ENCODE peak calls at places on chromosome 21, in five cellular contexts. H is heart left ventricle, Y is AG10803, I is bronchial epithelial cell, P is mammary epithelial cell. C is an unnamed sample.

GRCh38 chr21:36080386-36080785 is 10.6 kb downstream of the CBR1 start:
- DNase-seq in H (no peak), Y (no peak), I (peak), P (peak), C (no peak)

GRCh38 chr21:38048241-38048640 is 132.0 kb upstream of the KCNJ6 start:
- DNase-seq in H (no peak), Y (no peak), I (no peak), P (no peak), C (no peak)

GRCh38 chr21:37877171-37877570 is 39.1 kb downstream of the KCNJ6 start:
- DNase-seq in H (no peak), Y (peak), I (no peak), P (peak), C (peak)

GRCh38 chr21:39125752-39126485 is 57.3 kb downstream of the PSMG1 start:
- DNase-seq in H (peak), Y (peak), I (peak), P (peak), C (peak)

GRCh38 chr21:43893536-43894205 is 28.6 kb downstream of the AGPAT3 start:
- DNase-seq in H (no peak), Y (no peak), I (peak), P (no peak), C (no peak)

GRCh38 chr21:44399151-44399954 is 45.9 kb downstream of the TRPM2 start:
- DNase-seq in H (no peak), Y (no peak), I (no peak), P (no peak), C (no peak)

GRCh38 chr21:36478207-36478701 is 1.7 kb downstream of the CLDN14 start:
- DNase-seq in H (no peak), Y (peak), I (peak), P (peak), C (peak)

GRCh38 chr21:25456672-25457071 is 150.6 kb downstream of the MRPL39 start:
- DNase-seq in H (no peak), Y (no peak), I (peak), P (peak), C (peak)

GRCh38 chr21:14560139-14560538 is 14.0 kb upstream of the SAMSN1 start:
- DNase-seq in H (no peak), Y (no peak), I (no peak), P (no peak), C (no peak)

GRCh38 chr21:34630536-34631143 is 15.7 kb upstream of the RCAN1 start:
- DNase-seq in H (no peak), Y (peak), I (peak), P (peak), C (peak)

GRCh38 chr21:35963920-35964451 is 96.3 kb downstream of the SETD4 start:
- DNase-seq in H (no peak), Y (peak), I (no peak), P (no peak), C (no peak)

GRCh38 chr21:44969965-44970755 is 30.3 kb downstream of the SLX9 start:
- DNase-seq in H (no peak), Y (peak), I (no peak), P (no peak), C (peak)

GRCh38 chr21:43771199-43771675 is 4.9 kb downstream of the CSTB start:
- DNase-seq in H (no peak), Y (no peak), I (peak), P (no peak), C (no peak)

GRCh38 chr21:36235058-36235582 is 78.5 kb downstream of the DOP1B start:
- DNase-seq in H (no peak), Y (no peak), I (peak), P (no peak), C (peak)

GRCh38 chr21:38621132-38621531 is 122.9 kb upstream of the ERG start:
- DNase-seq in H (no peak), Y (no peak), I (no peak), P (no peak), C (no peak)

GRCh38 chr21:39348040-39348354 is 891 bp downstream of the HMGN1 start:
- DNase-seq in H (no peak), Y (no peak), I (no peak), P (no peak), C (no peak)

GRCh38 chr21:44734026-44734745 is 22.8 kb upstream of the TSPEAR start:
- DNase-seq in H (no peak), Y (peak), I (no peak), P (no peak), C (no peak)

GRCh38 chr21:36686955-36687354 is 12.0 kb upstream of the SIM2 start:
- DNase-seq in H (no peak), Y (no peak), I (no peak), P (no peak), C (no peak)

GRCh38 chr21:25626752-25627151 is 12.3 kb upstream of the JAM2 start:
- DNase-seq in H (peak), Y (no peak), I (peak), P (no peak), C (peak)

GRCh38 chr21:25186278-25186677 is 421.0 kb downstream of the MRPL39 start:
- DNase-seq in H (no peak), Y (no peak), I (no peak), P (no peak), C (no peak)

GRCh38 chr21:35083246-35083645 is 34.1 kb upstream of the RUNX1 start:
- DNase-seq in H (no peak), Y (no peak), I (no peak), P (no peak), C (no peak)

GRCh38 chr21:35222021-35222420 is 172.9 kb upstream of the RUNX1 start:
- DNase-seq in H (no peak), Y (no peak), I (no peak), P (no peak), C (no peak)

GRCh38 chr21:36847189-36847588 is 119.3 kb downstream of the HLCS start:
- DNase-seq in H (no peak), Y (peak), I (peak), P (peak), C (peak)

GRCh38 chr21:37225440-37225839 is 41.7 kb downstream of the VPS26C start:
- DNase-seq in H (no peak), Y (no peak), I (no peak), P (no peak), C (no peak)

GRCh38 chr21:43935711-43936110 is 70.7 kb downstream of the AGPAT3 start:
- DNase-seq in H (no peak), Y (no peak), I (no peak), P (no peak), C (no peak)

GRCh38 chr21:44947930-44948331 is 8.1 kb downstream of the SLX9 start:
- DNase-seq in H (no peak), Y (no peak), I (no peak), P (no peak), C (no peak)

GRCh38 chr21:38927776-38928175 is 122.0 kb downstream of the ETS2 start:
- DNase-seq in H (no peak), Y (no peak), I (no peak), P (no peak), C (no peak)

GRCh38 chr21:25370311-25370744 is 237.0 kb downstream of the MRPL39 start:
- DNase-seq in H (no peak), Y (peak), I (peak), P (peak), C (peak)

GRCh38 chr21:34885125-34885524 is 164.0 kb downstream of the RUNX1 start:
- DNase-seq in H (no peak), Y (no peak), I (no peak), P (no peak), C (no peak)

GRCh38 chr21:17580319-17580718 is 32.4 kb downstream of the BTG3 start:
- DNase-seq in H (no peak), Y (no peak), I (no peak), P (no peak), C (no peak)

DNA sequence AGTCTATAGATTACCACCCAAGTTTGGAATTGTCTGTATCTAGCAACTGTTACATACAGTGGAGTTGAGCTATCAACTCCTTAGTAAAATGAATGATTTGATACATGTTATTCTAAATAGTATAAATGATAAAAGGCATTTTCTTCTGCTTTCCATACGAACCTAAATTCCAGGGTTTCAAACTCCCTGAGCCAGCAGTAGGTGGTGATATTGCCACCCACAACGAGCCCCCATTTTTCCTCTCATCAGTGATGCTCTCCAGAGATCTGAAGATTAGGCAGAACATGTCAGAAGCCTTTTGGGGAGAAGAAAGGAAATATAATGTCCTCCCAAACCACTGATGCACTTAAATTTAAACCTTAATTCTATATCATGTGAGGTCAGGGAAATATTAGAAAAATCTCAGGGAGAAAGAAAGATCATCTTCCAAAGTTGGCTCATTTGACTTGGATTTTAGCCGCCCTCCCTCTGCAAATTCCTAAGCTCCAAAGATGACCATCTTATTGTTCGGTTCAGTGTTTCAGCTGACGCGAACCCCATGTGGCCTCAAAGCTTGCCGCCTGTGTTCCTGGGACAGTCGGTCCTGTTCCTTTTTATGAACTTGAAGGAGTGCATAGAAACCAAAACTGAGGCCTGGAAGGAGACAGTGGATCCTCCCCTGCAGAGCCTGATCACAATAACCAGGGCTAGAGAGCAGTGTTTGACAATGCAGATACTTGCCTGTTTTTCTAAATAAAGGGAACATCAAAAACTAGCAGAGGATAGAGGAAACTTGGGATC is 2.3 kb downstream of the EVA1C start:
- DNase-seq in H (no peak), Y (no peak), I (peak), P (peak), C (peak)
- TF ChIP-seq CTCF in H (peak), Y (peak), I (peak), P (peak), C (peak)

DNA sequence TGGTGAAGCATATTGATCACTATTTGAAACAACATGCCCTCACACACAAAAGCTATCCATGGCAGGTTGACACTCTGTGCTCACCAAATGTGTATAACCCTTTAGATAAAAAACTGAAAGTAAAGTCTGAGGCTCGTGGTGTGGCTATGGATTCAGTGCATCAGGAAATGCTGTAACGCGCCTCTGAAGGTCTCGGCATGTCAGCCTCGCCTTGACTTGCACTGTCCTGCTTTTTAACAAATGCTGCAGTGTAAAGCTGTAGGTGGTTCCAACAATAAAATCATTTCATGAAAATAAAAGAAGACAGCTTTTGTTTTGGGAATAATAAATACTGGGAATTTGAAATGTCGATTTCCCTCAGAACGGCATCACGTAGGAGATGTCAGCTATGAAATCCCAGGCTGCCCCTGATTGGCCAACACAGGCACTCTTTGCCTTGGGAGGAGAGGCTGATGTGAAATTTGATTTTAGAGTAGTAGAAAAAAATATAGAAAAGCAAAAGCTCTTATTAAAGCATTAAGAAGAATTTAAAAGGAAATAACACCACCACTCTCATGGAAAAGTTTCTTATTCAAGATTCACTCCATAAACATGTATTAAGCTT is 168.2 kb downstream of the DSCAM start:
- DNase-seq in H (no peak), Y (no peak), I (peak), P (peak), C (no peak)
- H3K4me3 ChIP-seq in H (no peak), Y (no peak), I (no peak), P (peak), C (no peak)

GRCh38 chr21:41358193-41359166 is 3.3 kb upstream of the MX2 start:
- DNase-seq in H (no peak), Y (no peak), I (no peak), P (no peak), C (no peak)

GRCh38 chr21:41360072-41360821 is 1.6 kb upstream of the MX2 start:
- DNase-seq in H (no peak), Y (peak), I (peak), P (peak), C (peak)

GRCh38 chr21:41357546-41357945 is 4.3 kb upstream of the MX2 start:
- DNase-seq in H (no peak), Y (no peak), I (no peak), P (no peak), C (no peak)

GRCh38 chr21:41361053-41361785 is 608 bp upstream of the MX2 start:
- DNase-seq in H (no peak), Y (no peak), I (no peak), P (no peak), C (no peak)

DNA sequence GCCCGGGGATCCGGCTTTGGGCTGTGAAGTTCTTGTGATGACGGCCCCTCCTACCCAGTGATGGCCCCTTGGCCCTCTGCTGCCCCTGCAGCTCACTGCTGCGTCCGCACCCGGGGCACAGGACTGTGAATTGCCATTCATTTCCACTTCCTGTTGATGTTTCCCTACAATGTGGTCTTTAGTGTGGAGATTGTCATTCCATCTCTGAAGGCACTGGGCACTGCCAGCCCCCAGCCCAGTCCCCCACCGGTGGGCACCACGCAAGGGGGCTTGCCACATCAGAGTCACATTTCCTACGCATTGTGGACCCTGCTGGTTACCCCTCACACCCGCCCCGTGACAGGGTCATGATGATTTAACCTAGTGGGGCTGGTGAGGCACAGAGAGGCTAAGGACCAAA is 2.5 kb upstream of the MX2 start:
- DNase-seq in H (no peak), Y (no peak), I (no peak), P (no peak), C (no peak)
- TF ChIP-seq CTCF in H (no peak), Y (no peak), I (no peak), P (no peak), C (no peak)

DNA sequence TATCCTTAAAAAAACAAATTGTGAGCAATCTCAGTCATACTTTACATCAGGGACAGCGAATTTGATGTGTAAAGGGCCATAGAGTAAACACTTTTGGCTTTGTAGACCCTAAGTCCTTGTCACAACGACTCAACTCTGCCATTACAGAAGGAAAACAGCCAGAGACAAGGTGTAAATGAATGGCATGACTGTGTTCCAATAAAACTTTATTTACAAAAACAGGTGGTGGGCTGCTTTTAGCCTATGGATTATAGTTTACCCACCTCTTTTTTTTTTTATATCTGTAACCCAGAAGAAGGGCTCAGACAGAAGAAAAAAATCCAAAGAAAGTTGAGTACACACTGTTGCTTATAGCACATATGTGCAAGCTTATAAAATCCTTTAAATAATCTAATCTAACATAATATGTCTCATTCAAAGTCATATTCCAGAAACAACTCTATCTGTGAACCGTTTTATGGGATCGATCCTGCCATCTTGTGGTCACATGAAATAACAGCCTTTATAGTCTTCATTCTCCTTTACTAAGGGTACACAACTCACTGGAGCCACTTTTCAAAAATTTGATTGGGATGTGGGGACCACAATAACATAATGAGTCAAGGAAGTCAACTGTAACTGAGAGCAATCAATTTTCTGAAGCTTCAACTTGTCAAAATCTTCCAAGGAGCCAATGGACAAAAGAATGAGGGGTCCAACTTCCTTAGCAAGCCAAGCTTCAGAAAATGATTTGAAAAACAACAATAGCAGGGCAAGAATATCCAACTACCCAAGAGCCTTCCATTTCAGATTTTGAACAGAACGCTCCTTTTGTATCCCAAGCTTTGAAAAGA is 142.2 kb upstream of the KRTAP19-8 start:
- DNase-seq in H (no peak), Y (peak), I (peak), P (peak), C (peak)
- H3K4me3 ChIP-seq in H (no peak), Y (no peak), I (no peak), P (no peak), C (no peak)

GRCh38 chr21:26909972-26910371 is 56.9 kb downstream of the ADAMTS5 start:
- DNase-seq in H (no peak), Y (no peak), I (no peak), P (no peak), C (no peak)
- TF ChIP-seq CTCF in H (peak), Y (no peak), I (peak), P (no peak), C (no peak)

DNA sequence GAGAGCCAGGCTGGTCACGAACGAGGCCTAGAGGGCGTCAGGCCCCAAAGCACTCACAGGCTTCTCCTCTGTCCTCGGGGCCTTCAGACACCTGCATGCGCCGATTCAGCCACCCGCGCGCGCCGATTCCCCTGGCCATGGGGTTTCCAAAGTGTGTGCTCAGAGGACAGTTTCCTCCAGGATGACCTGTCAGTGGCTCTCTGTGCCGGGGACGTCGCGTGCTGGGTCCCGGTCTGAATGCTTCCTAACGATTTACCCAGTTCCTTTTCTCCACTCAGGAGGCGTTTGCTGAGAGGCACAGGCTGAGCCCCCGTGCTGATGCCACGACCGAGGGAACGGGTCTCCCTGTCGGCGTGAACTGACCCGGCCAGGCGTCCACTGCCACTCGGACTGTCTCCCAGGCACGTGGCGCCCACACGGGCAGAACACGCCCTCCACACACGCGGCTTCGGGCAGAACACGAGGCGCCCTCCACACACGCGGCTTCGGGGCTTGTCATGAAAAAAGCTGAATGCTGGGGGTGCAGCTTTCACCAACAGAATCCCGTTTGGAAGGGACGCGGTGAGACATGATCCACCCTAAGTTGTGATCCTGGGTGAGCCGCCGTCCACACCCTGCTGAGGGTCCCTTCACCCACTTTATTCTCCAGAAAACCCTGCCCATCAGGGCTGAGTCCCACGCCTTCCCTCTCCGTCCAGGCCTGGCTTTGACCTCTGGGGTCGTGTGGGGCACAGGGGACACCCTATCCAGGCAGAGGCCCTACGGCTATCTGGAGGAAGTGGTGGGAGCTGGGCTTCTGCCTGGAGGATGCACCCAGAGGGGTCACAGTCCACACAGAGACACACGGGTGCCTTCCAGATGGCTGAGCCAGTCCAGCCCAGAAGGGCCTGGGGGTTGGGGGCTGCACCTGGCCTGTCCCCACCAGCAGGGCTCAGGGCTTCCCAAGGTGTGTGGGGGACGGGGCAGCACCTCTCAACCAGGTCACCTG is 56.1 kb downstream of the COL6A1 start:
- DNase-seq in H (no peak), Y (no peak), I (no peak), P (no peak), C (no peak)
- H3K4me3 ChIP-seq in H (no peak), Y (no peak), I (no peak), P (no peak), C (no peak)

DNA sequence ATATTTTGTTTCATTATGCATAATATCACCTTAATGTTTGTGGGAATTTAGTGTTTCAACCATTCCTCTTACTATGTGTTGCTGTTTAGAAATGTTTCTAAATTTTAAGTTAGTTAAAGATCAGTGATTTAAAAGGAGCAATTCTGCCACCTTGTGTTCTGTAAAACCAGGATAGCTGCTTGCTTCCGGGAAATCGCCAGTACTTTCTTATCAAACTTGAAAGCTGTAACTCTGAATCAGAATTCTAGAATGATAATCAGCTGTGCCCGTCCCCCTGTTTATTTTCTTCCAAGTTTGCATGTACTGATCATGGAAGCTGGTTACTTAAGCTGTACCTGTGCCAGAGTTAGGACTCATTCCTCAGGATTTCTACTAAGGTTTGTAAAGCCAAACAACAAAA is 656.4 kb downstream of the LTN1 start:
- DNase-seq in H (no peak), Y (peak), I (peak), P (peak), C (peak)
- TF ChIP-seq CTCF in H (peak), Y (peak), I (peak), P (peak), C (peak)